ENCODE peak calls at places on chromosomes 3 and 15, in six cellular contexts. F, Y, V, N, J and P are unnamed samples. For H3K4me1, the result is how much of the 10 kb centered on the place peaks cover.

GRCh38 chr15:67335534-67336222 is 81.1 kb downstream of the IQCH start:
- DNase-seq in F (no peak), Y (no peak), V (no peak), N (no peak), J (no peak), P (no peak)

GRCh38 chr3:146589899-146590508 is 15.1 kb downstream of the PLSCR5 start:
- DNase-seq in F (no peak), Y (peak), V (no peak), N (peak), J (peak), P (no peak)

GRCh38 chr3:185365281-185366211 is 2.6 kb downstream of the MAP3K13 start:
- DNase-seq in F (no peak), Y (no peak), V (no peak), N (no peak), J (no peak), P (no peak)

GRCh38 chr3:125695688-125696087 is 100.4 kb upstream of the OSBPL11 start:
- DNase-seq in F (no peak), Y (no peak), V (no peak), N (no peak), J (no peak), P (no peak)

GRCh38 chr3:72144773-72145505 is 360.0 kb upstream of the PROK2 start:
- DNase-seq in F (no peak), Y (peak), V (no peak), N (no peak), J (no peak), P (no peak)

GRCh38 chr15:70289191-70289955 is 191.7 kb upstream of the TLE3 start:
- DNase-seq in F (no peak), Y (no peak), V (no peak), N (no peak), J (no peak), P (no peak)

GRCh38 chr15:42914728-42915497 is 5.7 kb downstream of the TTBK2 start:
- DNase-seq in F (no peak), Y (no peak), V (no peak), N (no peak), J (no peak), P (no peak)

GRCh38 chr3:98182196-98182595 is 15.7 kb downstream of the OR5H15 start:
- DNase-seq in F (no peak), Y (no peak), V (no peak), N (no peak), J (no peak), P (no peak)

GRCh38 chr3:127655641-127656040 is 17.1 kb upstream of the ABTB1 start:
- DNase-seq in F (no peak), Y (no peak), V (no peak), N (no peak), J (no peak), P (no peak)

GRCh38 chr15:75640483-75641175 is 605 bp upstream of the IMP3 start:
- DNase-seq in F (no peak), Y (peak), V (peak), N (peak), J (peak), P (peak)

GRCh38 chr3:195895078-195895899 is 13.1 kb downstream of the TNK2 start:
- DNase-seq in F (peak), Y (peak), V (peak), N (peak), J (peak), P (peak)

GRCh38 chr3:17625111-17625510 is 117.3 kb downstream of the TBC1D5 start:
- DNase-seq in F (no peak), Y (no peak), V (no peak), N (no peak), J (no peak), P (no peak)

GRCh38 chr3:38655708-38656300 is 6.3 kb upstream of the SCN5A start:
- DNase-seq in F (no peak), Y (peak), V (no peak), N (peak), J (peak), P (peak)

GRCh38 chr3:89690649-89691048 is 583.2 kb downstream of the EPHA3 start:
- DNase-seq in F (no peak), Y (no peak), V (no peak), N (no peak), J (no peak), P (no peak)

GRCh38 chr15:26050979-26051378 is 187.9 kb upstream of the ATP10A start:
- DNase-seq in F (no peak), Y (no peak), V (no peak), N (no peak), J (no peak), P (no peak)

GRCh38 chr3:125118600-125118999 is 62.8 kb upstream of the HEG1 start:
- DNase-seq in F (no peak), Y (no peak), V (no peak), N (no peak), J (no peak), P (no peak)

GRCh38 chr15:52228928-52229327 is 37.7 kb upstream of the GNB5 start:
- DNase-seq in F (no peak), Y (peak), V (no peak), N (peak), J (no peak), P (no peak)

GRCh38 chr15:68783226-68784054 is 37.3 kb downstream of the ANP32A start:
- DNase-seq in F (no peak), Y (peak), V (peak), N (peak), J (peak), P (peak)

GRCh38 chr15:42803436-42803835 is 66.5 kb upstream of the CDAN1 start:
- DNase-seq in F (no peak), Y (no peak), V (no peak), N (no peak), J (no peak), P (no peak)

GRCh38 chr15:66172339-66172980 is 81.1 kb downstream of the MEGF11 start:
- DNase-seq in F (no peak), Y (no peak), V (no peak), N (no peak), J (no peak), P (no peak)

GRCh38 chr3:143247007-143247563 is 127.5 kb downstream of the CHST2 start:
- DNase-seq in F (no peak), Y (no peak), V (no peak), N (no peak), J (no peak), P (no peak)

GRCh38 chr3:149579838-149580542 is 77.8 kb downstream of the WWTR1 start:
- DNase-seq in F (no peak), Y (no peak), V (no peak), N (peak), J (no peak), P (no peak)

GRCh38 chr3:160400048-160400630 is 689 bp downstream of the SMC4 start:
- DNase-seq in F (no peak), Y (peak), V (peak), N (no peak), J (peak), P (no peak)
- H3K4me1 ChIP-seq in F (under half), Y (under half), V (under half), N (under half), J (half or more), P (under half)

DNA sequence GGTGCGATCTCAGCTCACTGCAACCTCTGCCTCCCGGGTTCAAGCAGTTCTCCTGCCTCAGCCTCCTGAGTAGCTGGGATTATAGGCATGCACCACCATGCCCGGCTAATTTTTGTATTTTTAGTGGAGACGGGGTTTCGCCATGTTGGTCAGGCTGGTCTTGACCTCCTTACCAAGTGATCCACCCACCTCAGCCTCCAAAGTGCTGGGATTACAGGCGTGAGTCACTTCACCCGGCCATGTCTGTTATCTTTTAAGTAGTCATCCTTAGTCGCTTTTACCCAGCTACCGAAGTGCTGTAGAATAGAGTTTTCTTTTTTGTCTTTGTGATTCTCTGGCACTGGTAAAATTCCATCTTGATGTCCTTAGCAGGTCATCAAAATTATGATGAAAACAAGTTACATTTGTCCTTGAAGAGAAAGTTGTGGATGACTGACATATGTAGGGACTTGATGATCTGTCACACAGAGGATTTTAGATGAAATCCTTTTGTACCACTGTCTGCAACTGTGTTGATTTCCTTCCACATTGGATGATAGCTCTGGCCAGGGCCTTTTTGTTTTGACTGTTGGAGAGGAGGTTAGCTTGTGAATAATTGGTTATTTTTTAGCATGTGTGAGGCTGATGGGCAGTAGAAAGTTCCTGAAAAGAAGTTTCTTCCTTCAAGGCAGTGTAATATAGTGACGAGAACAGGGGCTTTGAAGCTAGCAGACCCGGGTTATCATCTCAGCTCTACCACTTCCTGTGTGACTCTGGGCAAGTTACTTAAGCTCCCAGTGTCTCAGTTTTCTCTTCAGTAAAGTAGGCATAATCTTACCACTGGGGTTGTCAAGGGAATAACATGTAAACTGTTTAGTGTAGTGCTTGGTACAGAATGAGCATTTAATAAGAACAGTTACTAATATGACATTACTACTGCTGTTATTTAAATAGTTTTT is 18.8 kb downstream of the ATG7 start:
- DNase-seq in F (no peak), Y (peak), V (no peak), N (no peak), J (peak), P (peak)
- H3K4me1 ChIP-seq in F (under half), Y (under half), V (under half), N (under half), J (half or more), P (under half)

DNA sequence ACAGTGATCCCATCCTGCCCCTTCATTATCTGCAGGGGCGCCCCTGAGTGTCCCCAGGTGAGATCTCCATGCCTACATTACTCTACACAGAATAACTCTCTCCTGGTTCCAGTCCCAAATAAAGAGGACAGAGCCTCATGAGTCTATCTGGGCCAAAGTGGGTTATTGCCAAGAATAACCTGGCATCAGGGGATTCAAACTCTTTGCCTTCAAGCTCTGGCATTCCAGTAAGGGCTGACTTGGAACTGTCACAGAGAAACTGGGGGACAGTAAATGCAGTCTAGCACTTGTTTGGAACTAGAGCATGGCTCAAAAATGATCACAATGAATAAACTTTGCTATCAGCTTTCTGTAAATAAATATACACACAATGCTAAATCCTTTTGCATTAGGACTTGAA is 30.3 kb downstream of the GJD2 start:
- DNase-seq in F (no peak), Y (no peak), V (no peak), N (no peak), J (no peak), P (no peak)
- H3K4me1 ChIP-seq in F (under half), Y (under half), V (under half), N (under half), J (under half), P (under half)

GRCh38 chr15:77503240-77503639 is 82.6 kb downstream of the HMG20A start:
- DNase-seq in F (no peak), Y (no peak), V (no peak), N (no peak), J (no peak), P (no peak)

GRCh38 chr15:77504310-77504709 is 83.6 kb downstream of the HMG20A start:
- DNase-seq in F (no peak), Y (peak), V (no peak), N (no peak), J (no peak), P (no peak)

GRCh38 chr15:77505556-77505955 is 84.9 kb downstream of the HMG20A start:
- DNase-seq in F (no peak), Y (no peak), V (no peak), N (no peak), J (no peak), P (no peak)

GRCh38 chr15:77503764-77504163 is 83.1 kb downstream of the HMG20A start:
- DNase-seq in F (no peak), Y (no peak), V (no peak), N (no peak), J (no peak), P (no peak)

GRCh38 chr15:77504871-77505270 is 84.2 kb downstream of the HMG20A start:
- DNase-seq in F (no peak), Y (no peak), V (no peak), N (no peak), J (no peak), P (no peak)
- H3K4me1 ChIP-seq in F (under half), Y (under half), V (under half), N (under half), J (under half), P (under half)

GRCh38 chr3:172101107-172101506 is 61.7 kb downstream of the FNDC3B start:
- DNase-seq in F (no peak), Y (peak), V (no peak), N (no peak), J (no peak), P (no peak)
- H3K4me1 ChIP-seq in F (under half), Y (half or more), V (half or more), N (under half), J (under half), P (half or more)

DNA sequence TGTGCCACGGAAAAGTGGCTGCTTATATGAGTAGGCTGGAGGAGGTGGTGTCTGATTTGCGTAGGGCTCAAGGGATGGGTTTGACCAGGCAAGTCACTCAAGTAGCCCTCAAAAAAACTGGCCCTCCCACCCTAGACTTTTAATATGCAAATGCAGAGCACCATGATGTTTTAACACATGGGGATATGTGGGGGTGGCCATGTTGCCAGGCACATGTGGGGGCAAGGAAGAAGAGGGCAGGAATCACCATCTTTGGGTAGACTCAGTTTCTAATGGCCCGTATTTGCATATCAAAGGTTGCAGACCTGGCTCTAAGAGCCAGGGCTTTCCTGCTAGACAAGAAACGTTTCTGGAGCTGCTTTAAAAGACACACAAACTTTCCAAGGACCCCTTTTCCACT is 307.2 kb upstream of the NDN start:
- DNase-seq in F (no peak), Y (no peak), V (no peak), N (no peak), J (no peak), P (no peak)
- H3K4me1 ChIP-seq in F (under half), Y (under half), V (under half), N (under half), J (under half), P (under half)

GRCh38 chr3:182241777-182242556 is 530.2 kb downstream of the SOX2 start:
- DNase-seq in F (peak), Y (no peak), V (no peak), N (no peak), J (no peak), P (no peak)

GRCh38 chr3:182240474-182240873 is 528.7 kb downstream of the SOX2 start:
- DNase-seq in F (no peak), Y (no peak), V (no peak), N (no peak), J (no peak), P (no peak)

GRCh38 chr3:182242563-182242962 is 530.8 kb downstream of the SOX2 start:
- DNase-seq in F (no peak), Y (no peak), V (no peak), N (no peak), J (no peak), P (no peak)

GRCh38 chr3:182239316-182239715 is 527.6 kb downstream of the SOX2 start:
- DNase-seq in F (no peak), Y (no peak), V (no peak), N (no peak), J (no peak), P (no peak)

GRCh38 chr3:182241196-182241776 is 529.6 kb downstream of the SOX2 start:
- DNase-seq in F (no peak), Y (no peak), V (no peak), N (no peak), J (no peak), P (no peak)
- H3K4me1 ChIP-seq in F (under half), Y (under half), V (under half), N (under half), J (under half), P (under half)

GRCh38 chr3:102226463-102226862 is 208.4 kb upstream of the ZPLD1 start:
- DNase-seq in F (no peak), Y (no peak), V (no peak), N (no peak), J (no peak), P (no peak)
- H3K4me1 ChIP-seq in F (under half), Y (under half), V (under half), N (under half), J (under half), P (under half)

GRCh38 chr15:78675617-78676360 is 34.8 kb upstream of the CHRNB4 start:
- DNase-seq in F (no peak), Y (no peak), V (no peak), N (no peak), J (no peak), P (no peak)
- H3K4me1 ChIP-seq in F (under half), Y (under half), V (under half), N (under half), J (under half), P (under half)

GRCh38 chr3:136898954-136899353 is 36.9 kb downstream of the NCK1 start:
- DNase-seq in F (no peak), Y (no peak), V (no peak), N (no peak), J (no peak), P (no peak)
- H3K4me1 ChIP-seq in F (under half), Y (half or more), V (half or more), N (under half), J (under half), P (half or more)